ENCODE peak calls at places on chromosomes 6 and 20, in ten cellular contexts. C, T, O, V, H, S, W, Z, U and M are unnamed samples.

GRCh38 chr6:15892369-15892768 is 229.5 kb upstream of the DTNBP1 start:
- DNase-seq in T (no peak), C (no peak), H (no peak), O (no peak), W (no peak), U (no peak), S (no peak), V (no peak), Z (no peak), M (peak)

GRCh38 chr20:53736757-53737403 is 143.2 kb upstream of the ZNF217 start:
- DNase-seq in V (no peak), W (no peak), H (no peak), C (no peak), Z (peak), O (no peak), U (peak), T (peak), S (peak), M (peak)

GRCh38 chr20:38290829-38291581 is 13.0 kb upstream of the BPI start:
- DNase-seq in S (peak), Z (peak), T (peak), O (no peak), U (no peak), V (no peak), C (no peak), W (peak), H (no peak), M (peak)

GRCh38 chr6:72374864-72375263 is 247.0 kb upstream of the KCNQ5 start:
- DNase-seq in Z (no peak), W (no peak), H (no peak), U (no peak), T (peak), S (no peak), V (no peak), C (no peak), O (no peak), M (no peak)

GRCh38 chr20:35387334-35387733 is 24.4 kb downstream of the UQCC1 start:
- DNase-seq in H (no peak), O (no peak), Z (peak), V (no peak), W (peak), U (no peak), T (no peak), S (no peak), C (no peak), M (peak)

GRCh38 chr6:139778688-139779087 is 404.2 kb upstream of the CITED2 start:
- DNase-seq in W (peak), C (no peak), T (no peak), H (no peak), S (no peak), O (no peak), V (no peak), Z (peak), U (no peak), M (peak)

GRCh38 chr6:44386364-44386928 is 1.1 kb upstream of the CDC5L start:
- DNase-seq in V (no peak), S (no peak), Z (peak), W (no peak), C (peak), T (no peak), H (no peak), O (peak), U (no peak), M (no peak)

GRCh38 chr6:158548418-158549161 is 11.3 kb upstream of the TMEM181 start:
- DNase-seq in U (no peak), H (no peak), C (no peak), Z (no peak), O (no peak), T (peak), S (no peak), W (no peak), V (no peak), M (no peak)

GRCh38 chr20:25271486-25272222 is 23.8 kb downstream of the PYGB start:
- DNase-seq in H (no peak), W (no peak), V (no peak), O (no peak), U (no peak), C (no peak), S (no peak), T (no peak), Z (no peak), M (no peak)

GRCh38 chr6:13992417-13993055 is 67.8 kb downstream of the RNF182 start:
- DNase-seq in S (no peak), V (no peak), O (no peak), C (no peak), H (peak), U (no peak), Z (peak), W (peak), T (no peak), M (peak)

GRCh38 chr6:129206761-129207330 is 323.9 kb downstream of the LAMA2 start:
- DNase-seq in W (no peak), H (no peak), C (no peak), O (no peak), S (no peak), U (no peak), V (no peak), T (no peak), Z (no peak), M (peak)

GRCh38 chr6:22433745-22434144 is 135.6 kb upstream of the HDGFL1 start:
- DNase-seq in C (no peak), Z (no peak), U (no peak), O (no peak), S (no peak), W (no peak), T (no peak), V (no peak), H (no peak), M (no peak)
- TF ChIP-seq CTCF in C (no peak), Z (no peak), U (no peak), O (no peak), S (no peak), W (no peak), T (no peak), V (no peak), H (no peak), M (no peak)

DNA sequence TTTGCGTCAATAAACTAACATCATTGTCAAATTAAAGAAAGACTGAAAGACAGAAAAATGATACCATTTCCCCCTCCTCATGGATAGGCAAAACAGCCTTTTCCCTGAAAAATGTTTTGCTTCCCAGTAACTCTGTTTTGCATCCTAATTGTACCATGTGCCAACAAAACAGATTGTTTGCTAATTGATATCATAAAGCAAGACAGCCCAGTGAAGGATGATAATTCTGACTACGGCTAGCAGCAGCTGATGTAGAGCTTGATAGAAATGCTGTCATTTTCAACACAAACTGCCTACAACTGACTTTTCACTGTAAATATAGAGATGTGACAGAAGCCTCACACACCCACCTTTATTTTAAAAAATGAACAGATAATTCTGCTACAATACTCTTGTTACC is 1061.6 kb downstream of the HACE1 start:
- DNase-seq in T (no peak), O (no peak), Z (no peak), U (no peak), C (no peak), W (no peak), H (no peak), V (no peak), S (no peak), M (no peak)
- H3K4me3 ChIP-seq in T (no peak), O (no peak), Z (no peak), U (no peak), C (no peak), W (no peak), H (no peak), V (no peak), S (no peak), M (no peak)

GRCh38 chr20:59788811-59789210 is 144.6 kb downstream of the SYCP2 start:
- DNase-seq in V (no peak), T (no peak), W (no peak), U (no peak), H (no peak), Z (no peak), S (no peak), C (no peak), O (no peak), M (no peak)
- TF ChIP-seq CTCF in V (no peak), T (no peak), W (no peak), U (no peak), H (no peak), Z (no peak), S (no peak), C (no peak), O (no peak), M (no peak)

GRCh38 chr6:137496909-137497721 is 2.9 kb upstream of the OLIG3 start:
- DNase-seq in O (no peak), H (no peak), V (no peak), Z (no peak), W (no peak), T (peak), U (no peak), S (no peak), C (no peak), M (no peak)

GRCh38 chr6:137496392-137496767 is 2.2 kb upstream of the OLIG3 start:
- DNase-seq in T (peak), Z (no peak), S (no peak), U (no peak), H (no peak), O (no peak), C (no peak), V (no peak), W (no peak), M (no peak)

GRCh38 chr6:137495652-137496391 is 1.6 kb upstream of the OLIG3 start:
- DNase-seq in U (no peak), H (no peak), T (peak), S (no peak), Z (no peak), W (no peak), V (no peak), C (no peak), O (no peak), M (no peak)

GRCh38 chr6:137498488-137499219 is 4.5 kb upstream of the OLIG3 start:
- DNase-seq in U (no peak), C (no peak), O (no peak), V (no peak), T (no peak), Z (no peak), W (no peak), S (no peak), H (no peak), M (no peak)

GRCh38 chr6:137497722-137498463 is 3.7 kb upstream of the OLIG3 start:
- DNase-seq in C (no peak), H (no peak), T (peak), Z (no peak), W (no peak), S (no peak), U (no peak), O (no peak), V (no peak), M (no peak)
- H3K4me3 ChIP-seq in C (peak), H (no peak), T (peak), Z (no peak), W (no peak), S (no peak), U (no peak), O (peak), V (peak), M (no peak)

GRCh38 chr6:40286721-40287120 is 300.4 kb downstream of the LRFN2 start:
- DNase-seq in W (no peak), S (no peak), C (no peak), Z (no peak), U (no peak), O (no peak), T (peak), H (no peak), V (no peak), M (no peak)
- TF ChIP-seq CTCF in W (no peak), S (no peak), C (no peak), Z (no peak), U (no peak), O (no peak), T (peak), H (no peak), V (no peak), M (no peak)

GRCh38 chr6:1389791-1390070 is 355 bp downstream of the FOXF2 start:
- DNase-seq in O (no peak), U (no peak), W (no peak), C (no peak), Z (no peak), T (peak), V (no peak), H (no peak), S (no peak), M (no peak)
- H3K4me3 ChIP-seq in O (no peak), U (no peak), W (peak), C (no peak), Z (peak), T (peak), V (peak), H (no peak), S (no peak), M (peak)

GRCh38 chr20:6037082-6037481 is 16.8 kb downstream of the LRRN4 start:
- DNase-seq in W (no peak), O (no peak), T (no peak), C (no peak), U (no peak), Z (no peak), S (no peak), V (no peak), H (no peak), M (no peak)
- TF ChIP-seq CTCF in W (no peak), O (no peak), T (no peak), C (no peak), U (no peak), Z (no peak), S (no peak), V (no peak), H (no peak), M (no peak)

DNA sequence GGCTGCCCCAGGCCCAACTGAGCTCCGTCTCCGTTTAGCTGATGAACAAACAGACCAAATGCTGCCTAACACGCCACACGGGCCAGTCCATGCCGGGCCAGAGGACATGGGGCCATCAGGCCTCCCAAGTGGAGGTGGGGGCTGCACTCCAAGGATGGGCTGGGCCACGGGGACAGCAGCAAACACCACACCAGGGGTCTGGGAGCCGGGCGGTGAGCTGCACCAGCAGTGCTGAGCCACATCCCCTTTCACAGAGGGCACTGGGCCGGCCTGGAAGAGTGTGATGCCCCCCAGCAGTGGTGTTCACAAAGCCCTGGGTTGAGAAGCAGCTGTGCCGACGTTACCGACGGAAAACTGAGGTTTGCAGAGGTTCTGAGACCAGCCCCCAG is 2.7 kb downstream of the KCNQ2 start:
- DNase-seq in V (no peak), S (no peak), O (no peak), C (no peak), U (no peak), H (no peak), T (no peak), Z (no peak), W (no peak), M (no peak)
- H3K4me3 ChIP-seq in V (no peak), S (no peak), O (no peak), C (no peak), U (no peak), H (no peak), T (no peak), Z (no peak), W (no peak), M (no peak)